ENCODE peak calls at places on chromosomes 16 and 17, in nine cellular contexts. F, Z, H, Y, L, G, D, A and B are unnamed samples.

GRCh38 chr17:56834380-56835258 is 668 bp downstream of the DGKE start:
- DNase-seq in G (peak; percentile 50), H (peak; percentile 64), L (peak; percentile 47), F (no peak), Z (peak; percentile 46), A (peak; percentile 54), D (peak; percentile 74), Y (peak; percentile 23), B (no peak)

GRCh38 chr17:42178817-42179216 is 2.1 kb downstream of the KCNH4 start:
- DNase-seq in D (peak; percentile 78), L (no peak), H (no peak), Z (no peak), G (no peak), A (no peak), F (no peak), Y (no peak), B (no peak)

GRCh38 chr16:5008311-5008731 is 25.4 kb downstream of the NAGPA start:
- DNase-seq in D (no peak), A (no peak), Z (no peak), F (no peak), L (no peak), H (no peak), G (no peak), Y (no peak), B (no peak)

GRCh38 chr16:25501530-25502255 is 190.1 kb upstream of the HS3ST4 start:
- DNase-seq in Z (no peak), G (no peak), L (no peak), F (no peak), H (no peak), D (peak; percentile 6), A (no peak), Y (no peak), B (no peak)

GRCh38 chr17:32878211-32878610 is 1.3 kb upstream of the MYO1D start:
- DNase-seq in Y (no peak), D (no peak), G (peak; percentile 47), L (peak; percentile 37), F (no peak), Z (no peak), H (no peak), A (no peak), B (no peak)

GRCh38 chr17:9959377-9959981 is 54.4 kb upstream of the RCVRN start:
- DNase-seq in F (peak; percentile 21), D (peak; percentile 71), A (peak; percentile 61), L (no peak), Y (peak; percentile 69), G (peak; percentile 42), Z (no peak), H (no peak), B (peak; percentile 12)

GRCh38 chr17:36703860-36704266 is 102.5 kb downstream of the MRM1 start:
- DNase-seq in D (peak; percentile 53), H (no peak), A (peak; percentile 56), Z (no peak), F (no peak), L (peak; percentile 41), Y (peak; percentile 34), G (peak; percentile 23), B (no peak)

GRCh38 chr16:85617948-85618347 is 4.8 kb downstream of the GSE1 start:
- DNase-seq in L (no peak), A (no peak), F (no peak), Z (no peak), Y (no peak), G (no peak), D (no peak), H (no peak), B (no peak)

GRCh38 chr16:13959626-13960025 is 39.7 kb downstream of the ERCC4 start:
- DNase-seq in Z (no peak), A (no peak), Y (no peak), F (no peak), L (no peak), G (no peak), D (no peak), H (no peak), B (no peak)

GRCh38 chr16:57167951-57168350 is 17.9 kb downstream of the PSME3IP1 start:
- DNase-seq in L (peak; percentile 28), Z (no peak), H (no peak), Y (peak; percentile 62), F (no peak), A (peak; percentile 59), G (peak; percentile 58), D (peak; percentile 89), B (peak; percentile 51)

GRCh38 chr17:81707725-81708646 is 4.1 kb upstream of the SLC25A10 start:
- DNase-seq in Y (no peak), G (no peak), L (no peak), Z (no peak), F (no peak), A (no peak), D (no peak), H (no peak), B (no peak)

GRCh38 chr16:61150351-61150750 is 885.9 kb downstream of the CDH8 start:
- DNase-seq in A (no peak), F (no peak), L (no peak), Z (no peak), G (no peak), D (no peak), Y (no peak), H (no peak), B (no peak)

GRCh38 chr17:917391-917811 is 62.2 kb downstream of the NXN start:
- DNase-seq in F (no peak), G (peak; percentile 25), H (no peak), Y (no peak), D (no peak), A (no peak), L (no peak), Z (no peak), B (no peak)

GRCh38 chr17:38750312-38751121 is 2.0 kb upstream of the PSMB3 start:
- DNase-seq in G (no peak), D (no peak), L (no peak), H (peak; percentile 52), F (no peak), Z (no peak), Y (no peak), A (no peak), B (no peak)

GRCh38 chr17:39118674-39119419 is 32.6 kb downstream of the PLXDC1 start:
- DNase-seq in G (no peak), L (no peak), H (no peak), A (no peak), Z (no peak), Y (no peak), D (peak; percentile 85), F (no peak), B (no peak)